ENCODE peak calls at places on chromosomes 3 and 15, in ten cellular contexts. One of them, this sample, is unnamed.

GRCh38 chr3:36964827-36965226 is 20.0 kb upstream of the TRANK1 start:
- DNase-seq in heart left ventricle: no peak
- DNase-seq in right atrium auricular region: no peak
- DNase-seq in A549: no peak
- DNase-seq in fibroblast of pulmonary artery: no peak
- DNase-seq in CD8-positive, alpha-beta T cell: no peak
- DNase-seq in mesothelial cell of epicardium: no peak
- DNase-seq in RWPE2: no peak
- DNase-seq in IMR-90: no peak
- DNase-seq in tibial nerve: no peak
- DNase-seq in this sample: no peak

GRCh38 chr15:22925875-22926274 is 54.3 kb downstream of the CYFIP1 start:
- DNase-seq in heart left ventricle: no peak
- DNase-seq in mesothelial cell of epicardium: no peak
- DNase-seq in IMR-90: no peak
- DNase-seq in tibial nerve: no peak
- DNase-seq in fibroblast of pulmonary artery: no peak
- DNase-seq in A549: no peak
- DNase-seq in right atrium auricular region: no peak
- DNase-seq in RWPE2: no peak
- DNase-seq in CD8-positive, alpha-beta T cell: no peak
- DNase-seq in this sample: no peak

GRCh38 chr3:23294770-23295387 is 91.8 kb downstream of the UBE2E2 start:
- DNase-seq in CD8-positive, alpha-beta T cell: no peak
- DNase-seq in RWPE2: no peak
- DNase-seq in mesothelial cell of epicardium: no peak
- DNase-seq in heart left ventricle: no peak
- DNase-seq in A549: no peak
- DNase-seq in tibial nerve: no peak
- DNase-seq in IMR-90: no peak
- DNase-seq in right atrium auricular region: no peak
- DNase-seq in fibroblast of pulmonary artery: no peak
- DNase-seq in this sample: no peak

GRCh38 chr15:69117431-69117841 is 43.0 kb upstream of the GLCE start:
- DNase-seq in tibial nerve: no peak
- DNase-seq in RWPE2: no peak
- DNase-seq in heart left ventricle: no peak
- DNase-seq in right atrium auricular region: no peak
- DNase-seq in A549: no peak
- DNase-seq in IMR-90: no peak
- DNase-seq in mesothelial cell of epicardium: no peak
- DNase-seq in fibroblast of pulmonary artery: no peak
- DNase-seq in CD8-positive, alpha-beta T cell: no peak
- DNase-seq in this sample: no peak

GRCh38 chr15:81268881-81269601 is 54.9 kb downstream of the STARD5 start:
- DNase-seq in mesothelial cell of epicardium: no peak
- DNase-seq in fibroblast of pulmonary artery: no peak
- DNase-seq in RWPE2: no peak
- DNase-seq in right atrium auricular region: no peak
- DNase-seq in heart left ventricle: no peak
- DNase-seq in tibial nerve: no peak
- DNase-seq in IMR-90: no peak
- DNase-seq in A549: no peak
- DNase-seq in CD8-positive, alpha-beta T cell: no peak
- DNase-seq in this sample: no peak

GRCh38 chr3:10370429-10370828 is 49.5 kb upstream of the SEC13 start:
- DNase-seq in fibroblast of pulmonary artery: peak; percentile 61
- DNase-seq in right atrium auricular region: no peak
- DNase-seq in tibial nerve: no peak
- DNase-seq in mesothelial cell of epicardium: no peak
- DNase-seq in heart left ventricle: no peak
- DNase-seq in A549: no peak
- DNase-seq in IMR-90: peak; percentile 87
- DNase-seq in CD8-positive, alpha-beta T cell: no peak
- DNase-seq in RWPE2: no peak
- DNase-seq in this sample: peak; percentile 58

GRCh38 chr15:65331811-65332210 is 27.3 kb downstream of the RNU5B-1 start:
- DNase-seq in heart left ventricle: no peak
- DNase-seq in RWPE2: no peak
- DNase-seq in A549: no peak
- DNase-seq in IMR-90: no peak
- DNase-seq in fibroblast of pulmonary artery: no peak
- DNase-seq in mesothelial cell of epicardium: no peak
- DNase-seq in tibial nerve: no peak
- DNase-seq in CD8-positive, alpha-beta T cell: no peak
- DNase-seq in right atrium auricular region: no peak
- DNase-seq in this sample: no peak

GRCh38 chr15:88124199-88124598 is 132.3 kb downstream of the NTRK3 start:
- DNase-seq in tibial nerve: peak; percentile 35
- DNase-seq in fibroblast of pulmonary artery: no peak
- DNase-seq in right atrium auricular region: peak; percentile 59
- DNase-seq in RWPE2: no peak
- DNase-seq in mesothelial cell of epicardium: no peak
- DNase-seq in CD8-positive, alpha-beta T cell: no peak
- DNase-seq in heart left ventricle: no peak
- DNase-seq in IMR-90: no peak
- DNase-seq in A549: no peak
- DNase-seq in this sample: no peak

GRCh38 chr3:52233968-52234367 is 5.0 kb downstream of the TWF2 start:
- DNase-seq in fibroblast of pulmonary artery: no peak
- DNase-seq in tibial nerve: no peak
- DNase-seq in A549: no peak
- DNase-seq in heart left ventricle: peak; percentile 67
- DNase-seq in CD8-positive, alpha-beta T cell: no peak
- DNase-seq in RWPE2: no peak
- DNase-seq in mesothelial cell of epicardium: no peak
- DNase-seq in right atrium auricular region: no peak
- DNase-seq in IMR-90: no peak
- DNase-seq in this sample: no peak

GRCh38 chr3:52231502-52232278 is 6.2 kb upstream of the TLR9 start:
- DNase-seq in A549: peak; percentile 62
- DNase-seq in IMR-90: peak; percentile 33
- DNase-seq in fibroblast of pulmonary artery: peak; percentile 59
- DNase-seq in tibial nerve: peak; percentile 45
- DNase-seq in right atrium auricular region: no peak
- DNase-seq in CD8-positive, alpha-beta T cell: peak; percentile 87
- DNase-seq in heart left ventricle: peak; percentile 85
- DNase-seq in RWPE2: peak; percentile 76
- DNase-seq in mesothelial cell of epicardium: peak; percentile 56
- DNase-seq in this sample: peak; percentile 85

GRCh38 chr3:52233108-52233591 is 5.8 kb downstream of the TWF2 start:
- DNase-seq in IMR-90: no peak
- DNase-seq in right atrium auricular region: no peak
- DNase-seq in fibroblast of pulmonary artery: no peak
- DNase-seq in mesothelial cell of epicardium: no peak
- DNase-seq in CD8-positive, alpha-beta T cell: no peak
- DNase-seq in A549: no peak
- DNase-seq in RWPE2: peak; percentile 28
- DNase-seq in tibial nerve: no peak
- DNase-seq in heart left ventricle: no peak
- DNase-seq in this sample: no peak

GRCh38 chr3:52230889-52231499 is 5.5 kb upstream of the TLR9 start:
- DNase-seq in mesothelial cell of epicardium: no peak
- DNase-seq in CD8-positive, alpha-beta T cell: no peak
- DNase-seq in fibroblast of pulmonary artery: no peak
- DNase-seq in IMR-90: no peak
- DNase-seq in heart left ventricle: no peak
- DNase-seq in RWPE2: peak; percentile 38
- DNase-seq in tibial nerve: no peak
- DNase-seq in right atrium auricular region: no peak
- DNase-seq in A549: no peak
- DNase-seq in this sample: no peak

DNA sequence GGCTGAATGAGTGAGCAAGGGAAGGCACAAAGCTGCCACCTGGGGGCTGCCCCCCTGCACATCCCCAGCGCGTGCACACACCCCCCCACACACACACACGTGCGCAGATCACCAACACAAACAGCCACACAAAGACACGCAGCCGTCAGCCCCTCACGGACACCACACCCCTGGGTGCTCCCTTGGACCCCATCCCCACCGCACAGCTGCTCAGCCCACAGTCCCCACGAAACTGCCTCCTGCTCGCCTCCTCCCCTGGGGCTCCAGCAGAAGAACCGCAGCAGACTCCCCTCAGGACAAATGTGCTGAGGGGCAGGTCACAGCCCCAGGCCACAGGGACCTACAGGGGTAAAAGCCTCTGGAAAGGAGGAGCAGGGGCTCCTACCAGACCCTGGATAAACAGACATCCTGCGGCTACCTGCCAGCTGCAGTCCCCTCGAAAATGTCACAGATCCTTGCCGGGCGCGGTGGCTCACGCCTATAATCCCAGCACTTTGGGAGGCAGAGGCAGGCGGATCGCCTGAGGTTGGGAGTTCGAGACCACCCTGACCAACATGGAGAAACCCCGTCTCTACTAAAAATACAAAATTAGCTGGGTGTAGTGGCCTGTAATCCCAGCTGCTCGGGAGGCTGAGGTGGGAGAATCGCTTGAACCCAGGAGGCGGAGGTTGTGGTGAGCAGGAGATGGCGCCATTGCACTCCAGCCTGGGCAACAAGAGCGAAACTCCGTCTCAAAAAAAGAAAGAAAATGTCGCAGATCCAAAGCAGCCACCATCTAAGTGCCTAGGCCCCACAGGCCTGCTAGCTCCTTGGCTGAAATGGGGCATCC is 6.5 kb downstream of the TWF2 start:
- DNase-seq in A549: no peak
- DNase-seq in tibial nerve: no peak
- DNase-seq in heart left ventricle: no peak
- DNase-seq in IMR-90: no peak
- DNase-seq in mesothelial cell of epicardium: no peak
- DNase-seq in fibroblast of pulmonary artery: no peak
- DNase-seq in right atrium auricular region: no peak
- DNase-seq in CD8-positive, alpha-beta T cell: no peak
- DNase-seq in RWPE2: peak; percentile 58
- DNase-seq in this sample: no peak
- TF ChIP-seq CTCF in A549: peak; percentile 10
- TF ChIP-seq CTCF in tibial nerve: no peak
- TF ChIP-seq CTCF in heart left ventricle: no peak
- TF ChIP-seq CTCF in IMR-90: no peak
- TF ChIP-seq CTCF in mesothelial cell of epicardium: no peak
- TF ChIP-seq CTCF in fibroblast of pulmonary artery: no peak
- TF ChIP-seq CTCF in right atrium auricular region: no peak
- TF ChIP-seq CTCF in CD8-positive, alpha-beta T cell: peak; percentile 34
- TF ChIP-seq CTCF in RWPE2: no peak
- TF ChIP-seq CTCF in this sample: peak; percentile 34

GRCh38 chr3:175890056-175890455 is 1030.9 kb downstream of the NAALADL2 start:
- DNase-seq in mesothelial cell of epicardium: no peak
- DNase-seq in fibroblast of pulmonary artery: no peak
- DNase-seq in heart left ventricle: no peak
- DNase-seq in right atrium auricular region: no peak
- DNase-seq in A549: no peak
- DNase-seq in RWPE2: no peak
- DNase-seq in IMR-90: peak; percentile 13
- DNase-seq in CD8-positive, alpha-beta T cell: no peak
- DNase-seq in tibial nerve: no peak
- DNase-seq in this sample: no peak

GRCh38 chr3:175879417-175879816 is 1020.3 kb downstream of the NAALADL2 start:
- DNase-seq in fibroblast of pulmonary artery: no peak
- DNase-seq in tibial nerve: no peak
- DNase-seq in mesothelial cell of epicardium: no peak
- DNase-seq in heart left ventricle: no peak
- DNase-seq in RWPE2: no peak
- DNase-seq in A549: no peak
- DNase-seq in IMR-90: no peak
- DNase-seq in right atrium auricular region: no peak
- DNase-seq in CD8-positive, alpha-beta T cell: no peak
- DNase-seq in this sample: no peak

DNA sequence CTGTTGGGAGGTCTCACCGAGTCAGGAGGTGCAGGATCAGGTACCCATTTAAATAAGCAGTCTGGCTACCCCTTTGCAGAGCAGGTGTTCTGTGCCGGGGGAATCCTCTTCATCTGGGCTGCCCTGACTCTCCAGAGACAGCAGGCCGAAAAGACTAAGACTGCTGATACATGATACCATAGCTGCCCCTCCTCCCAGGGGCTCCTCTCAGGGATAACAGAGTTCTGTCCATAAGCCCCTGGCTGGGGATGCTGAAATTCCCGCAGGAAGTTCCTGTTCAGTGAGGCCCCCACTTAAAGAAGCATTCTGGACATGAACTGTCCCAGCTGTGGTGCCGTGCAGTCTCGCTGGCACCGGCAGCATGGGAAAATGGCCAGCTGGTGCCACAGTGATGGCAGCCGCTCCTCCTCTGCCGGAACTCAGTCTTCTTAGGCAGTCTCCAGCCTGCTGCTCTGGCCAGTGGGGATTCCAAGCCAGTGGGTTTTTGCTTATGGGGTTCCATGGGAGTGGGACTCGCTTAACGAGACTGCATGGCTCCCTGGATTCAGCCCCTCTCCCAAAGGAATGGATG is 1026.1 kb downstream of the NAALADL2 start:
- DNase-seq in tibial nerve: no peak
- DNase-seq in A549: no peak
- DNase-seq in RWPE2: no peak
- DNase-seq in heart left ventricle: no peak
- DNase-seq in CD8-positive, alpha-beta T cell: no peak
- DNase-seq in mesothelial cell of epicardium: no peak
- DNase-seq in right atrium auricular region: no peak
- DNase-seq in fibroblast of pulmonary artery: no peak
- DNase-seq in IMR-90: no peak
- DNase-seq in this sample: no peak
- TF ChIP-seq CTCF in tibial nerve: no peak
- TF ChIP-seq CTCF in A549: no peak
- TF ChIP-seq CTCF in RWPE2: no peak
- TF ChIP-seq CTCF in heart left ventricle: no peak
- TF ChIP-seq CTCF in CD8-positive, alpha-beta T cell: no peak
- TF ChIP-seq CTCF in mesothelial cell of epicardium: no peak
- TF ChIP-seq CTCF in right atrium auricular region: no peak
- TF ChIP-seq CTCF in fibroblast of pulmonary artery: no peak
- TF ChIP-seq CTCF in IMR-90: no peak
- TF ChIP-seq CTCF in this sample: no peak

DNA sequence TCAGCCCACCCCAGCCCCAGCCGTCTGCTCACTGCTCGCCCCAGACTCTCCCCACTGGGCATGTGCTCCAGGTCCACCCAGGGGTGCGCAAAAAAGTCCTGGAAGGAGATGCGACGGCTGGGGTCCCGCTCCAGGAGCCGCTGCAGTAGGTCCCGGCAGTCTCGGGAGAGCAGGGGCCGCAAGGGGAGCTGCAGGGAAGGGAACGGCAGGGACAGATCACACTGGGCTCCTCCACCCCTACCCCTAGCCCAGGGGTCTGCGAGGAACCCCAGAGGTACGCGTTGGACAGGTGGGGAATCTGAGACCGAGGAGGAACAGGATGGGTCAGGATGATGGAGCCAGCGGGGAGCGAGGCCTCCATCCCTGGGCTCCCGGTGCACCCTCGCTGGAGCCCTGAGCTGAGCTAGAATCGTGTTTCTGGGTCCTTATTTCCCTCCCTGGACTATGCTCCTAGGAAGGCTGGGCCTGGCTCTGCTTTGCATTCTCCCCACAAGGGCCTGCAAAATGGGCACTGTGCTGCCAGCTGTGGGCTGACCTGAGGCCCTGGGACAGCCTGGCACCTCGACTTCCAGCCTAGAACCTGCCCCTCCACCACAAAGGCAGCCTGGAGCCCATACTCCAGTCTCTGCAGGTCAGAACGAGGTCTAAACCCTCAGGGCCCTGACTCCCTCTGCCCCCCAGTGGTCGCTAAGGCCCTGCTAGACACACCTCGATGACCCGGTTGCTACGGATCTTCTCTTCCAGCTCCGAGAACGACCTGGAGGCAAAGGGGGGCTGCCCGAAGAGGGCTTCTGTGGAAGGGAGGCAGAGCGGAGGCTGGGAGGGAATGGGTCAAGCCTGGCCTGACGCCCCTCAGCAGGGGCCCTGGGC is 3.2 kb downstream of the ULK3 start:
- DNase-seq in RWPE2: peak; percentile 66
- DNase-seq in fibroblast of pulmonary artery: no peak
- DNase-seq in IMR-90: no peak
- DNase-seq in tibial nerve: no peak
- DNase-seq in A549: no peak
- DNase-seq in mesothelial cell of epicardium: no peak
- DNase-seq in CD8-positive, alpha-beta T cell: no peak
- DNase-seq in heart left ventricle: no peak
- DNase-seq in right atrium auricular region: no peak
- DNase-seq in this sample: no peak
- TF ChIP-seq CTCF in RWPE2: peak; percentile 40
- TF ChIP-seq CTCF in fibroblast of pulmonary artery: no peak
- TF ChIP-seq CTCF in IMR-90: no peak
- TF ChIP-seq CTCF in tibial nerve: no peak
- TF ChIP-seq CTCF in A549: no peak
- TF ChIP-seq CTCF in mesothelial cell of epicardium: no peak
- TF ChIP-seq CTCF in CD8-positive, alpha-beta T cell: no peak
- TF ChIP-seq CTCF in heart left ventricle: no peak
- TF ChIP-seq CTCF in right atrium auricular region: no peak
- TF ChIP-seq CTCF in this sample: no peak

GRCh38 chr3:55723653-55724406 is 236.7 kb upstream of the WNT5A start:
- DNase-seq in mesothelial cell of epicardium: no peak
- DNase-seq in heart left ventricle: no peak
- DNase-seq in CD8-positive, alpha-beta T cell: no peak
- DNase-seq in IMR-90: no peak
- DNase-seq in right atrium auricular region: no peak
- DNase-seq in A549: no peak
- DNase-seq in fibroblast of pulmonary artery: no peak
- DNase-seq in tibial nerve: no peak
- DNase-seq in RWPE2: no peak
- DNase-seq in this sample: no peak
- TF ChIP-seq CTCF in mesothelial cell of epicardium: no peak
- TF ChIP-seq CTCF in heart left ventricle: no peak
- TF ChIP-seq CTCF in CD8-positive, alpha-beta T cell: no peak
- TF ChIP-seq CTCF in IMR-90: no peak
- TF ChIP-seq CTCF in right atrium auricular region: no peak
- TF ChIP-seq CTCF in A549: no peak
- TF ChIP-seq CTCF in fibroblast of pulmonary artery: no peak
- TF ChIP-seq CTCF in tibial nerve: no peak
- TF ChIP-seq CTCF in RWPE2: no peak
- TF ChIP-seq CTCF in this sample: no peak

This sample was measured in CD14-positive monocyte.